ENCODE peak calls at places on chromosomes 11 and 22, in five cellular contexts. D, Y, A, K and W are unnamed samples.

GRCh38 chr22:40637181-40638150 is 947 bp upstream of the MRTFA start:
- DNase-seq in D (no peak), Y (no peak), A (no peak), K (no peak), W (no peak)

GRCh38 chr11:13012037-13012693 is 3.0 kb downstream of the RASSF10 start:
- DNase-seq in D (no peak), Y (no peak), A (no peak), K (peak), W (peak)

GRCh38 chr11:134044514-134045284 is 24.2 kb upstream of the JAM3 start:
- DNase-seq in D (no peak), Y (no peak), A (no peak), K (no peak), W (no peak)

GRCh38 chr11:122634507-122634906 is 21.0 kb upstream of the UBASH3B start:
- DNase-seq in D (peak), Y (peak), A (peak), K (no peak), W (peak)

GRCh38 chr11:8060146-8060719 is 20.8 kb upstream of the TUB start:
- DNase-seq in D (no peak), Y (no peak), A (no peak), K (no peak), W (no peak)

GRCh38 chr11:19934828-19935259 is 222.2 kb downstream of the NAV2 start:
- DNase-seq in D (peak), Y (no peak), A (peak), K (no peak), W (peak)

GRCh38 chr11:18501629-18502028 is 25.1 kb downstream of the TSG101 start:
- DNase-seq in D (no peak), Y (no peak), A (no peak), K (no peak), W (no peak)

GRCh38 chr11:64060861-64061444 is 25.2 kb downstream of the FLRT1 start:
- DNase-seq in D (no peak), Y (peak), A (peak), K (peak), W (peak)

GRCh38 chr11:3077174-3077839 is 20.1 kb upstream of the CARS1 start:
- DNase-seq in D (no peak), Y (no peak), A (no peak), K (no peak), W (no peak)

GRCh38 chr11:73838443-73839122 is 38.1 kb downstream of the COA4 start:
- DNase-seq in D (peak), Y (no peak), A (peak), K (no peak), W (peak)

GRCh38 chr11:74311352-74311926 is at the start of gene P4HA3:
- DNase-seq in D (peak), Y (peak), A (peak), K (peak), W (peak)

GRCh38 chr11:26332572-26332915 is 614 bp downstream of the ANO3 start:
- DNase-seq in D (no peak), Y (no peak), A (no peak), K (no peak), W (no peak)

GRCh38 chr11:2513441-2513840 is 68.6 kb downstream of the KCNQ1 start:
- DNase-seq in D (no peak), Y (peak), A (no peak), K (no peak), W (no peak)

GRCh38 chr22:40250608-40251007 is 72.9 kb downstream of the TNRC6B start:
- DNase-seq in D (no peak), Y (no peak), A (no peak), K (no peak), W (no peak)

GRCh38 chr11:93537767-93538261 is 5.4 kb downstream of the SMCO4 start:
- DNase-seq in D (peak), Y (no peak), A (peak), K (no peak), W (no peak)

GRCh38 chr11:114399490-114399889 is 821 bp downstream of the C11orf71 start:
- DNase-seq in D (no peak), Y (no peak), A (no peak), K (no peak), W (no peak)

GRCh38 chr11:68342459-68343158 is 30.2 kb downstream of the LRP5 start:
- DNase-seq in D (no peak), Y (peak), A (peak), K (no peak), W (peak)

GRCh38 chr22:33864723-33865130 is 55.5 kb downstream of the LARGE1 start:
- DNase-seq in D (peak), Y (no peak), A (peak), K (no peak), W (no peak)

GRCh38 chr11:65739022-65739421 is 18.4 kb upstream of the RNASEH2C start:
- DNase-seq in D (no peak), Y (no peak), A (no peak), K (no peak), W (no peak)

GRCh38 chr11:75582461-75582934 is 20.4 kb downstream of the SERPINH1 start:
- DNase-seq in D (no peak), Y (no peak), A (no peak), K (no peak), W (no peak)

GRCh38 chr11:66317322-66317765 is 500 bp upstream of the CD248 start:
- DNase-seq in D (peak), Y (no peak), A (peak), K (no peak), W (peak)

GRCh38 chr11:57274904-57275498 is 38.0 kb upstream of the APLNR start:
- DNase-seq in D (peak), Y (no peak), A (no peak), K (no peak), W (no peak)

GRCh38 chr11:90757851-90758494 is 535.1 kb upstream of the CHORDC1 start:
- DNase-seq in D (no peak), Y (no peak), A (no peak), K (no peak), W (no peak)

GRCh38 chr11:14748093-14748492 is 104.5 kb downstream of the PDE3B start:
- DNase-seq in D (no peak), Y (no peak), A (no peak), K (no peak), W (no peak)

GRCh38 chr11:3046641-3047040 is 10.6 kb downstream of the CARS1 start:
- DNase-seq in D (no peak), Y (no peak), A (no peak), K (no peak), W (no peak)

GRCh38 chr11:102664001-102664752 is 39.0 kb upstream of the MMP20 start:
- DNase-seq in D (no peak), Y (peak), A (no peak), K (no peak), W (peak)

GRCh38 chr22:44309137-44309536 is 3.6 kb downstream of the SHISAL1 start:
- DNase-seq in D (peak), Y (no peak), A (peak), K (no peak), W (no peak)

GRCh38 chr22:37626144-37626543 is 13.3 kb upstream of the SH3BP1 start:
- DNase-seq in D (peak), Y (no peak), A (no peak), K (no peak), W (no peak)

GRCh38 chr11:23079382-23079813 is 219.1 kb upstream of the CCDC179 start:
- DNase-seq in D (peak), Y (no peak), A (peak), K (no peak), W (peak)

GRCh38 chr11:66969584-66970205 is 5.4 kb upstream of the C11orf86 start:
- DNase-seq in D (peak), Y (no peak), A (peak), K (no peak), W (peak)

GRCh38 chr11:46382644-46383403 is 1.4 kb downstream of the MDK start:
- DNase-seq in D (peak), Y (peak), A (peak), K (no peak), W (peak)

GRCh38 chr22:45527456-45527855 is 24.8 kb downstream of the FBLN1 start:
- DNase-seq in D (no peak), Y (no peak), A (no peak), K (no peak), W (no peak)
- H3K27ac ChIP-seq in D (peak), Y (no peak), A (no peak), K (no peak), W (no peak)

GRCh38 chr22:36608987-36609386 is 80.0 kb upstream of the EIF3D start:
- DNase-seq in D (no peak), Y (peak), A (no peak), K (no peak), W (no peak)

GRCh38 chr22:36611241-36611976 is 82.4 kb upstream of the EIF3D start:
- DNase-seq in D (no peak), Y (no peak), A (no peak), K (no peak), W (no peak)

GRCh38 chr22:36612458-36612857 is 83.5 kb upstream of the EIF3D start:
- DNase-seq in D (peak), Y (no peak), A (no peak), K (no peak), W (no peak)

GRCh38 chr22:36610056-36610455 is 81.1 kb upstream of the EIF3D start:
- DNase-seq in D (no peak), Y (peak), A (no peak), K (no peak), W (no peak)

DNA sequence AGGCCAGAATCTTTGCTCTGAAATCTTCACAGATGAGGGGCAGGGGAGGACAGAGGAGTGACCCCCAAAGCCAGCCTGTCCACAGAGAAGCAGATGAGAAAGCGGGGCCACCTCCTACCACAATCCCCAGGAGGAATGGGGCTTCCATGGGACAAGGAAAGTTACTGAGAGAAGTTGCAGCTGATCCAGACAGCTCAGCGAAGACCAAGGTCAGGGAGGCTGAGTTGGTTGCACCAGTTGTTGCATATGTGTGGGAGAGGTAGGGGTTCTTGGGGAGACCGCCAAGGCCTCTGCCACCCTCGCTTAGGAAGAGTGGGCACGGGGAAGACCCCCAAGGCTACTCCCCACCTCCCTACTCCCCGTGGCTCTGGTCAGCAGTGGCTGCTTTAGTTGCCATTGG is 81.6 kb upstream of the EIF3D start:
- DNase-seq in D (no peak), Y (no peak), A (no peak), K (no peak), W (no peak)
- H2BK15ac ChIP-seq in D (no peak), Y (no peak), A (no peak), K (peak), W (no peak)

GRCh38 chr11:92504004-92504403 is 279.4 kb downstream of the FAT3 start:
- DNase-seq in D (no peak), Y (no peak), A (no peak), K (no peak), W (no peak)
- H3K27ac ChIP-seq in D (no peak), Y (no peak), A (no peak), K (no peak), W (no peak)

DNA sequence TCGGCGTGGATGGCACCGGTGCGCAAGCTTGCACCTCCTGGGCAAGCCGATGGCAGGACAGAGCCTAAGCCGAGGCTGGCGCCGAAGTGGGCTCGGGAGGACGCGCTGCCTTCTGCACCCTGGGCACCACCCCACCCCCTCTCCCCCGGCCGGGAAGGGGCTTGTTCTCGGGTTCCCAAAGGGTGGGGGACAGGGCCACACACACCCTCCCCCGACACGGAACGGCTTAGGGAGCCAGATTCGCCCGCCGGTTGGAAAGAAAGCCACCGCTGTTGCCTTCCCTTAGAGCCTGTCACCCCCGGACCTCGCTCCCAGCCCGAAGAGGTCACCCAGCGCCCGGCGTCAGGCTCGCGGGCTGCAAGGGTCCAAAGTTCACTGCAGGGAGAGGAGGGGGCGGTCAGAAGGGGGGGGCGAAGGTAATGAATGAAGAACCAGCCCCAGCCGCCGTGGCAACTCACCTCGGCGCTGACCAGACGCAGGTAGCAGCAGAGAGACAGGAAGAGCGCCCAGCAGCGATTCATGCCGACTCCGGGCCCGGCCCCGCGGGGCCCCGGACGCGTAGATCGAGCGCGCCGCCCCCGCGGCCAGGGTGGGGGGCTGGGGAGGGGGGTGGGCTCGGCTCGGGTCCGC is 1.2 kb downstream of the PDGFB start:
- DNase-seq in D (no peak), Y (no peak), A (peak), K (no peak), W (peak)
- H2BK15ac ChIP-seq in D (no peak), Y (no peak), A (peak), K (peak), W (no peak)

DNA sequence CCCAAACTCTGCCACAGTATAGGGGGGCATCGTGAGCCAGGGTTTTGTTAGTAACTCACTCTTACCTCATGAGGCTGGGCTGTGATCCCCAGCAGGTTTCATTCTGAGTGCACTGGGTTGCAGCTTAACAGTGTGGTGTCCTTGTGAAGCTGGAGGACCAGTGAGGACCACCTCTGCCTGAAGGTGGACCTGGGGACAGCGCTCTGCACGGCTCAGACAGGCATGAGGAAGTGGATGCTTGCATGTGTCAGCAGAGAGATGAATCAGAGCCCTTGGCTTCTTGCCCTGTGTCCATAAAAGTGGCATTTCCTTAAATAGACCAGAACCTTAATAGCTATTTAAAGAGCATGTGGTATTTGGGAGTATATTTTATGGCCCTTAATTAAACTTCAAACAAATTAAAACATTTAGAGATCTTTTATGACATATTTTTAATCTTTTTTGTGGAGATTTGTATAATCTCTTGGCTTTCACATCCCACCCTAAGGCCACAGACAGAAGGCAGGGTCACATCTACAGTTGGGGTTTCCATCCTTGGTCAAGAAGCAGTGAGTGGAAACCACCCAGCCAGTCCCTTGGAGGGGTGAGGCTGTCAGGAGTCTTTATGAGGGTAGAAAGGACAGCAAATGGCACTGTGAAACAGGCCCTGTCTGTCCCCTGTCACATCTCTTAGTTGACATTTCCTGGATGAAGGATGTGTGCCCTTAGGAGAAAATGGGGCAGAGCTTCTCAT is 24.8 kb upstream of the ADORA2A start:
- DNase-seq in D (peak), Y (no peak), A (peak), K (no peak), W (no peak)
- H3K27ac ChIP-seq in D (no peak), Y (no peak), A (peak), K (no peak), W (no peak)

DNA sequence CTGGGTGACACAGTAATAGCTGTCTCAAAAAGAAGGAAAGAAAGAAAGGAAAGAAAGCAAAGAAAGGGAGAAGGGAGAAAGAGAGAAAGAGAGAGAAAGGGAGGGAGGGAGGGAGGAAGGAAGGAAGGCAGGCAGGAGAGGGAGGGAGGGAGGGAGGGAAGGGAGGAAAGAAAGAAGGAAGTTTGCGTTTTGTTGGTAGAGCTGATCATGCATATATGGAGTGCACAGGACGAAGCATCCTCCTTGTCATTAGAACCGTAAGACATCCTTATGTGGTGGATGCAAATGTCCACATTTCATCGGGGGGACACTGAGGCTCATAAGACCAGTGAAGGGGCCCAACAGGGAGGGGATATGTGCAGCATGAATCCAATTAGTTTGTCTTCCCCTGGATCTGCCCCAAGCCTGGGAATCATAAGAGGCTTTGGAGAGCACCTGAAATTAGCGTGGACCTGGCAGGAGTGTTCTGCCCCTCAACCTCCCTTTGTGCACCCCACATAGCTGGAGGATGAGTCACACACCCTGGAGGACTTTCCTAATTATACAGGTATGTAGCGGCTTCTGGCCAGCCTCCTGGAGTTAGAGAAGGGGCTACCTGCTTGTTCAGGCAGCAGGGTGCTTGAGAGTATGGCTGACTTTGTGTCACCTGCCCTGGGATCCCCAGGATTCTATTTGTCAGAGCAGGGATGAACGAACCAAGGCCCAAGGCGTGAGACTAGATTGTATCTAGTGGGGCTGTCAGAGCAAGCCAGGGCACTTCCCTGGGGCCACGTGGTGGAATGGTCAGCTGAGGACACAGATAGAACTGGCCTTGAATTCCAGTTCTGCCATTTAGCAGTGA is 119.7 kb upstream of the CD82 start:
- DNase-seq in D (no peak), Y (peak), A (no peak), K (no peak), W (peak)
- H2BK15ac ChIP-seq in D (no peak), Y (no peak), A (no peak), K (no peak), W (no peak)

GRCh38 chr11:70110538-70111055 is 32.5 kb downstream of the ANO1 start:
- DNase-seq in D (no peak), Y (no peak), A (no peak), K (no peak), W (no peak)

GRCh38 chr11:70109006-70109405 is 30.9 kb downstream of the ANO1 start:
- DNase-seq in D (peak), Y (no peak), A (peak), K (no peak), W (peak)

GRCh38 chr11:70108250-70108649 is 30.1 kb downstream of the ANO1 start:
- DNase-seq in D (peak), Y (no peak), A (peak), K (no peak), W (no peak)

GRCh38 chr11:70111269-70112016 is 33.3 kb downstream of the ANO1 start:
- DNase-seq in D (peak), Y (no peak), A (peak), K (no peak), W (peak)

DNA sequence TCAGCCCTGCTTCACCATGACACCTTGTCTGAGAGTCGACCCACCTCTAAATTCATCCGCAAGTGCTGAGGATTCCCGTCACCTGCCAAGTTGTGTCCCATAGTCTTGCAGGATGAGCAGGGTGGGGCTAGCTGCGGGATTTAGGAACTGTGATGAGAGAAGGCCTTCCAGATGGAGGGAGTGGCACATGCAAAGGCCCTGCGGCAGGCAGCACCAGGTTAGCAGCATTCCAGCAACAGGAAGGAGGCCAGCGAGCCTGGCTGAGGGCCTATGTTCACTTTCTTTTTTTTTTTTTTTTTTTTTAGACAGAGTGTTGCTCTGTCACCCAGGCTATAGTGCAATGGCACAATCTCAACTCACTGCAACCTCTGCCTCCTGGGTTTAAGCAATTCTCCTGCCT is 31.8 kb downstream of the ANO1 start:
- DNase-seq in D (no peak), Y (no peak), A (no peak), K (no peak), W (no peak)
- H3K27ac ChIP-seq in D (no peak), Y (no peak), A (no peak), K (no peak), W (no peak)

DNA sequence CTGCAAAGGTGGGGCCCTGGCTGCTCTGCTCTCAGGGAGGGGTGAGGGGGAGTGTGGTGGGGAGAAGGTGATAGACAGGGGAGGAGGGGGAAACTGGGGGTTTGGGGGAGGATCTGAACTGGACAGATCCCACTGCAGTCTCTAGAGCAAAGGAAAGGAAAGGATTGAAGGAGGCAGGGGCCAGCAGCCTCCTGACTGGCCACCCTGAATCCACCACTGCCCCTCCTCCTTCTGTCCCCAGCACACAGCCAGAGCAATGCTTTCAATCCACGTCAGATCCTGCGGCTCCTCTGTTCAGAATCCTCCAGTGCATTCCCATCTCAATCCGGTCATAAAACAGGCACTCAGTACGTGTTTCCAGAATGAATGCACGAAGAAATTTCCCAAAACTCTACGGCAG is 211.1 kb downstream of the CEP164 start:
- DNase-seq in D (no peak), Y (no peak), A (peak), K (peak), W (no peak)
- H2BK15ac ChIP-seq in D (no peak), Y (no peak), A (no peak), K (no peak), W (no peak)